ENCODE peak calls at places on chromosomes 5 and 9, in eight cellular contexts. H is ovary, X is pancreas, G is left ventricle myocardium inferior, S is MM.1S, F is AG04450, J is left lung, V is fibroblast of lung. P is an unnamed sample.

GRCh38 chr5:175344331-175345200 is 99.4 kb downstream of the DRD1 start:
- DNase-seq in H (no peak), X (no peak), G (no peak), S (no peak), F (no peak), J (no peak), V (peak; percentile 8), P (no peak)

GRCh38 chr5:140605879-140606278 is 27.1 kb downstream of the CD14 start:
- DNase-seq in H (no peak), X (no peak), G (no peak), S (no peak), F (no peak), J (no peak), V (peak; percentile 9), P (no peak)

GRCh38 chr9:111016046-111017026 is 21.9 kb downstream of the LPAR1 start:
- DNase-seq in H (no peak), X (no peak), G (no peak), S (no peak), F (no peak), J (no peak), V (peak; percentile 80), P (no peak)

GRCh38 chr5:5398046-5398445 is 24.4 kb upstream of the ICE1 start:
- DNase-seq in H (no peak), X (no peak), G (no peak), S (no peak), F (no peak), J (no peak), V (no peak), P (no peak)

GRCh38 chr5:119360905-119361605 is 5.2 kb downstream of the TNFAIP8 start:
- DNase-seq in H (no peak), X (no peak), G (no peak), S (no peak), F (peak; percentile 36), J (no peak), V (no peak), P (no peak)

GRCh38 chr9:110130211-110130610 is 77.7 kb downstream of the C9orf152 start:
- DNase-seq in H (no peak), X (no peak), G (no peak), S (no peak), F (no peak), J (no peak), V (no peak), P (no peak)

GRCh38 chr5:141655020-141655419 is 3.8 kb upstream of the FCHSD1 start:
- DNase-seq in H (no peak), X (no peak), G (no peak), S (no peak), F (no peak), J (no peak), V (no peak), P (no peak)

GRCh38 chr5:151034422-151035379 is 14.3 kb downstream of the GPX3 start:
- DNase-seq in H (no peak), X (no peak), G (no peak), S (no peak), F (no peak), J (no peak), V (no peak), P (no peak)

GRCh38 chr5:53087596-53087995 is 22.0 kb downstream of the MOCS2 start:
- DNase-seq in H (no peak), X (no peak), G (no peak), S (no peak), F (no peak), J (no peak), V (no peak), P (no peak)

GRCh38 chr5:38462972-38463633 is 93.3 kb downstream of the LIFR start:
- DNase-seq in H (no peak), X (no peak), G (no peak), S (no peak), F (no peak), J (no peak), V (peak; percentile 47), P (no peak)

GRCh38 chr5:72562717-72563116 is 55.5 kb upstream of the ZNF366 start:
- DNase-seq in H (no peak), X (no peak), G (no peak), S (no peak), F (no peak), J (no peak), V (no peak), P (no peak)

GRCh38 chr9:122158202-122158601 is 1.4 kb downstream of the NDUFA8 start:
- DNase-seq in H (no peak), X (peak; percentile 48), G (no peak), S (peak; percentile 49), F (peak; percentile 16), J (no peak), V (peak; percentile 35), P (peak; percentile 19)

GRCh38 chr5:135423158-135423925 is 23.8 kb downstream of the DCANP1 start:
- DNase-seq in H (no peak), X (no peak), G (no peak), S (no peak), F (no peak), J (no peak), V (no peak), P (no peak)

GRCh38 chr5:181042722-181043121 is 2.7 kb downstream of the BTNL9 start:
- DNase-seq in H (no peak), X (no peak), G (no peak), S (no peak), F (no peak), J (no peak), V (no peak), P (no peak)

GRCh38 chr5:147446528-147446927 is 63.3 kb downstream of the DPYSL3 start:
- DNase-seq in H (no peak), X (no peak), G (peak; percentile 36), S (no peak), F (no peak), J (no peak), V (peak; percentile 81), P (no peak)

GRCh38 chr5:133967715-133968056 is 739 bp downstream of the C5orf15 start:
- DNase-seq in H (no peak), X (no peak), G (no peak), S (no peak), F (no peak), J (no peak), V (peak; percentile 42), P (no peak)

GRCh38 chr9:76904661-76905457 is 1.1 kb downstream of the PRUNE2 start:
- DNase-seq in H (no peak), X (no peak), G (no peak), S (no peak), F (no peak), J (no peak), V (no peak), P (no peak)

GRCh38 chr9:34496149-34496712 is 26.6 kb downstream of the ENHO start:
- DNase-seq in H (no peak), X (no peak), G (no peak), S (no peak), F (no peak), J (no peak), V (no peak), P (no peak)

GRCh38 chr5:78526049-78526525 is 122.5 kb downstream of the LHFPL2 start:
- DNase-seq in H (no peak), X (no peak), G (no peak), S (no peak), F (no peak), J (no peak), V (peak; percentile 63), P (no peak)

GRCh38 chr5:171954721-171955120 is 51.7 kb downstream of the FBXW11 start:
- DNase-seq in H (no peak), X (no peak), G (no peak), S (no peak), F (no peak), J (no peak), V (peak; percentile 21), P (no peak)

GRCh38 chr9:68710082-68710481 is 5.0 kb downstream of the PIP5K1B start:
- DNase-seq in H (no peak), X (no peak), G (no peak), S (no peak), F (no peak), J (no peak), V (no peak), P (no peak)

GRCh38 chr5:157252741-157253465 is 13.0 kb upstream of the CYFIP2 start:
- DNase-seq in H (no peak), X (no peak), G (no peak), S (peak; percentile 80), F (no peak), J (no peak), V (no peak), P (peak; percentile 39)

GRCh38 chr5:55231029-55231475 is 2.4 kb downstream of the CCNO start:
- DNase-seq in H (no peak), X (no peak), G (no peak), S (no peak), F (no peak), J (no peak), V (no peak), P (no peak)

DNA sequence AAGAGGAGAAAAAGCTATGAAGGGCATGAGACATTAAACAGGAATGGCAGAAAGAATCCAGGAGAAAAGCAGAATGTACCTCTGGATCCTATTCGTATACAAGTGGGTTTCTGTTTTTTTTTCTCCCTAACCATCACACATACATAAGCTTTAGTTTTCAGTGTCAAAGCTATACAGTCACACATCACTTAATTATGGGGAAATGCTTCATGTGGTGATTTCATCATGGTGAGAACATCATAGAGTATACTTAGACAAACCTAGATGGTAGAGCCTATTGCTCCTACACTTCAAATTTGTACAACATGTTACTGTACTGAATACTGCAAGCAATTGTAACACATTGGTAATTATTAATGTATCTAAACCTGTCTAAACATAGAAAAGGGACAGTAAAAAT is 290.6 kb downstream of the AOPEP start:
- DNase-seq in H (no peak), X (no peak), G (no peak), S (no peak), F (no peak), J (no peak), V (peak; percentile 57), P (no peak)
- H3K27ac ChIP-seq in H (no peak overlapping the region), X (no peak overlapping the region), G (peak overlapping the region; percentile 84), S (no peak overlapping the region), F (no peak overlapping the region), J (peak overlapping the region; percentile 71), V (peak overlapping the region; percentile 81), P (no peak overlapping the region)

DNA sequence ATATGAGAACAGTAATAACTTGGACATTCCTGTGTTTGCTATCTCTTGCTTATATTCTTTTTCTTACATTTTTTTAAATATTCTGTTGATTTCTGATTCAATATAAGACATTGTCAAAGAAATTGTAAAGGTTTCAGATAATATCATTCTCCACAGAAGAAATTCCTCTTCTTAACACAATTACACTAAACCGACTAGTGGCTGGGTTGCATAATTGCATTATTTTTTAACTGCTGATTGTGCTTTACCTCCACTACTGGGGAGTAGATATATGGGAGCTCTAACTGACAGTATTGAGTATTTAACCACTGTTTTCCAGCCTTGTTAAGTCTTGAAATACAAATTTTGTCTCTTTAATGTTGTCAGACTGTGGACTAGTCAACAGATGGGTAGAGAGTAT is 723.8 kb upstream of the EDIL3 start:
- DNase-seq in H (no peak), X (no peak), G (no peak), S (no peak), F (no peak), J (no peak), V (no peak), P (no peak)
- TF ChIP-seq CTCF in H (no peak), X (no peak), G (no peak), S (no peak), F (peak; percentile 15), J (no peak), V (no peak), P (no peak)

GRCh38 chr9:134375011-134375390 is 48.7 kb downstream of the RXRA start:
- DNase-seq in H (peak; percentile 71), X (peak; percentile 87), G (peak; percentile 78), S (no peak), F (no peak), J (no peak), V (peak; percentile 28), P (no peak)
- H3K4me3 ChIP-seq in H (peak overlapping the region; percentile 21), X (no peak overlapping the region), G (peak overlapping the region; percentile 45), S (no peak overlapping the region), F (no peak overlapping the region), J (peak overlapping the region; percentile 35), V (no peak overlapping the region), P (no peak overlapping the region)

GRCh38 chr5:179973391-179973790 is 65.7 kb upstream of the TBC1D9B start:
- DNase-seq in H (no peak), X (no peak), G (no peak), S (no peak), F (no peak), J (no peak), V (no peak), P (no peak)
- H3K27ac ChIP-seq in H (no peak overlapping the region), X (no peak overlapping the region), G (no peak overlapping the region), S (no peak overlapping the region), F (no peak overlapping the region), J (no peak overlapping the region), V (no peak overlapping the region), P (no peak overlapping the region)